ENCODE peak calls at places on chromosome 14, in seven cellular contexts. P is gastrocnemius medialis, T is RWPE2, S is PC-3, D is astrocyte of the spinal cord, N is kidney epithelial cell, H is thyroid gland. E is an unnamed sample.
A peak's percentile ranks its signal among the peaks of the same experiment; 100 is the strongest.

GRCh38 chr14:34684578-34684977 is 29.8 kb downstream of the CFL2 start:
- DNase-seq in P (no peak), T (no peak), S (no peak), D (peak; percentile 20), N (no peak), H (no peak), E (no peak)

GRCh38 chr14:68667313-68667791 is 125.5 kb downstream of the ZFP36L1 start:
- DNase-seq in P (no peak), T (no peak), S (no peak), D (peak; percentile 70), N (no peak), H (no peak), E (no peak)

GRCh38 chr14:97697772-97698171 is 900.6 kb downstream of the VRK1 start:
- DNase-seq in P (no peak), T (no peak), S (no peak), D (no peak), N (no peak), H (no peak), E (no peak)

GRCh38 chr14:64943981-64944520 is 1.5 kb upstream of the GPX2 start:
- DNase-seq in P (no peak), T (no peak), S (no peak), D (no peak), N (no peak), H (no peak), E (no peak)

GRCh38 chr14:68231832-68232642 is 412.5 kb downstream of the RAD51B start:
- DNase-seq in P (no peak), T (no peak), S (peak; percentile 81), D (peak; percentile 56), N (no peak), H (no peak), E (no peak)

GRCh38 chr14:100438678-100439592 is 115.8 kb downstream of the SLC25A47 start:
- DNase-seq in P (no peak), T (peak; percentile 98), S (peak; percentile 96), D (peak; percentile 73), N (peak; percentile 93), H (peak; percentile 54), E (no peak)

GRCh38 chr14:47715330-47715729 is 39.9 kb upstream of the MDGA2 start:
- DNase-seq in P (no peak), T (no peak), S (peak; percentile 23), D (peak; percentile 23), N (peak; percentile 35), H (no peak), E (no peak)

GRCh38 chr14:45651906-45652305 is 398.9 kb upstream of the MIS18BP1 start:
- DNase-seq in P (no peak), T (no peak), S (peak; percentile 27), D (peak; percentile 27), N (no peak), H (no peak), E (no peak)

GRCh38 chr14:103909531-103910261 is 18.6 kb upstream of the TDRD9 start:
- DNase-seq in P (no peak), T (no peak), S (no peak), D (no peak), N (no peak), H (peak; percentile 31), E (no peak)

GRCh38 chr14:54440454-54440853 is 720 bp downstream of the CNIH1 start:
- DNase-seq in P (no peak), T (no peak), S (no peak), D (peak; percentile 21), N (no peak), H (no peak), E (no peak)

GRCh38 chr14:72796935-72797334 is 97.0 kb downstream of the DPF3 start:
- DNase-seq in P (no peak), T (no peak), S (no peak), D (no peak), N (no peak), H (no peak), E (no peak)

GRCh38 chr14:91414475-91415342 is 2.9 kb downstream of the CCDC88C start:
- DNase-seq in P (no peak), T (peak; percentile 39), S (no peak), D (no peak), N (no peak), H (no peak), E (no peak)

GRCh38 chr14:104195361-104195760 is 57.0 kb downstream of the KIF26A start:
- DNase-seq in P (no peak), T (no peak), S (no peak), D (no peak), N (no peak), H (no peak), E (no peak)

GRCh38 chr14:106489112-106489881 is 962.9 kb downstream of the TMEM121 start:
- DNase-seq in P (no peak), T (no peak), S (no peak), D (no peak), N (no peak), H (no peak), E (no peak)

GRCh38 chr14:65790185-65790815 is 377.8 kb downstream of the FUT8 start:
- DNase-seq in P (no peak), T (no peak), S (no peak), D (no peak), N (no peak), H (no peak), E (no peak)

GRCh38 chr14:32702571-32702970 is 236.1 kb upstream of the NPAS3 start:
- DNase-seq in P (peak; percentile 11), T (no peak), S (no peak), D (peak; percentile 51), N (no peak), H (peak; percentile 30), E (no peak)

GRCh38 chr14:65784574-65784973 is 372.0 kb downstream of the FUT8 start:
- DNase-seq in P (no peak), T (no peak), S (no peak), D (no peak), N (no peak), H (no peak), E (no peak)

GRCh38 chr14:100436745-100437406 is 113.7 kb downstream of the SLC25A47 start:
- DNase-seq in P (no peak), T (no peak), S (no peak), D (no peak), N (no peak), H (peak; percentile 14), E (no peak)

GRCh38 chr14:45705954-45706353 is 453.0 kb upstream of the MIS18BP1 start:
- DNase-seq in P (no peak), T (no peak), S (no peak), D (no peak), N (no peak), H (no peak), E (no peak)

GRCh38 chr14:58244556-58245387 is at the start of gene PSMA3:
- DNase-seq in P (peak; percentile 98), T (peak; percentile 99), S (peak; percentile 100), D (peak; percentile 98), N (peak; percentile 85), H (peak; percentile 99), E (peak; percentile 89)
- TF ChIP-seq CTCF in P (no peak), T (no peak), S (no peak), D (no peak), N (no peak), H (no peak), E (no peak)

GRCh38 chr14:93969082-93969828 is 7.1 kb downstream of the ASB2 start:
- DNase-seq in P (peak; percentile 87), T (no peak), S (no peak), D (no peak), N (no peak), H (no peak), E (no peak)

GRCh38 chr14:93970967-93971634 is 5.3 kb downstream of the ASB2 start:
- DNase-seq in P (no peak), T (no peak), S (no peak), D (no peak), N (no peak), H (no peak), E (no peak)

GRCh38 chr14:93971635-93972027 is 4.7 kb downstream of the ASB2 start:
- DNase-seq in P (no peak), T (no peak), S (no peak), D (no peak), N (no peak), H (no peak), E (no peak)

GRCh38 chr14:93972618-93973205 is 3.7 kb downstream of the ASB2 start:
- DNase-seq in P (peak; percentile 68), T (no peak), S (no peak), D (no peak), N (no peak), H (no peak), E (no peak)

GRCh38 chr14:93970589-93970966 is 5.8 kb downstream of the ASB2 start:
- DNase-seq in P (peak; percentile 69), T (no peak), S (peak; percentile 46), D (no peak), N (no peak), H (peak; percentile 14), E (no peak)
- H3K4me3 ChIP-seq in P (peak overlapping the region; percentile 31), T (no peak overlapping the region), S (peak overlapping the region; percentile 41), D (no peak overlapping the region), N (peak overlapping the region; percentile 9), H (no peak overlapping the region), E (no peak overlapping the region)

GRCh38 chr14:58572092-58572853 is 65.5 kb upstream of the DACT1 start:
- DNase-seq in P (no peak), T (no peak), S (peak; percentile 68), D (peak; percentile 44), N (peak; percentile 55), H (no peak), E (no peak)

GRCh38 chr14:58571256-58571655 is 66.5 kb upstream of the DACT1 start:
- DNase-seq in P (no peak), T (no peak), S (no peak), D (no peak), N (no peak), H (no peak), E (no peak)

DNA sequence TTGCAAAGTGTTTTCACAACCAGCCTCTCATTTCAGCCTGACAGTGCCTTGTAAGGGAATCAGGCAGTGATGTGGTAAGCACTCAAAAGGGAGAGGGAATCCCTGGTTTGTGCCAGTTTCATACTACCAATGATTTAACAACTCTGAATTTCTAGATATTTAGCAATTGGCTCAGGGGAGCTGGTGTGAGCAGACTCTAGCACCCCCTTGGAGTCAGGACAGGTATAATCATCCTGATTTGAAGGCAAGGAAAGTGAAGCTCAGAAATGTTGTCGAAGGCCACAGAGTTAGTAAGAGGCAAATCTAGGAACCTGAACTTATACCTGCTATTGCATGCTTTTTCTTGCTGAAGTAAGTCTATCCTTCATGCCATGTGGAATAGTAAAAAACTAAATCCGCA is 63.1 kb upstream of the DACT1 start:
- DNase-seq in P (no peak), T (no peak), S (peak; percentile 40), D (no peak), N (no peak), H (no peak), E (no peak)
- TF ChIP-seq CTCF in P (no peak), T (peak; percentile 21), S (peak; percentile 72), D (no peak), N (peak; percentile 5), H (peak; percentile 15), E (peak; percentile 9)

DNA sequence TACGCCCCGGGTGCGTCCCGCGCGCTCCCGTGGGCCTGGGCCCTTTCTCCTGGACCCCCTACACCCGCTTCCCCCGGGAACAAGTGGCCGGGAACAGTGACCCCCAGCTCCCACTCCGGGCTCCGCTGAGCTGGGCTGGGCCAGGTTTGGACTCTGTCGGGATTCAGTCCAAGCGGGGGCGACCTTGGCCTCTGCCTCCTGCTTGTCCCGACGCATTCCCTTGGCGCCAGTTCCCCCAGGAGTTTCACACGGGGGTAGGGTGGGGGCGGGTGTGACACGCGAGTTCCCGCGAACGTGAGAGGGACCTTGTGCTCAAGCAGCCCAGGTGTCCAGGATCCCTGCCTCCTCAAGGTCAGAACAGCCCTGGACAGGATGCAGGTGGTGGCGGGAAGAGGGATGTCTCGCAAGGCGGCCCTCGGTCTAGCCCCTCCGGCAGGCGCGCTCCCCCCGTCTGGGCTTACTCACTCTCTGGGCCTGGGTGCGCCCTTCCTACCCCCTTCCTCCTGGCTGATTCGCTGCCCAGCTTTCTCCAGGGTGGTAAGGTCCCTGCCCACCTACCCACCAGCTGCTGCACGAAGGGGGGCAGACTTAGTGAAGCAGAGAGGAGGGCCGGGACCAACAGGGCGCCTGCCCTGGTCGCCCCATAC is 771 bp downstream of the CRIP2 start:
- DNase-seq in P (no peak), T (peak; percentile 93), S (peak; percentile 58), D (peak; percentile 62), N (no peak), H (peak; percentile 59), E (no peak)
- H3K4me3 ChIP-seq in P (peak overlapping the region; percentile 71), T (peak overlapping the region; percentile 89), S (peak overlapping the region; percentile 82), D (peak overlapping the region; percentile 71), N (peak overlapping the region; percentile 86), H (peak overlapping the region; percentile 72), E (peak overlapping the region; percentile 40)